ENCODE peak calls at places on chromosomes 11 and 22, in eight cellular contexts. J is IMR-90, F is BJ, L is body of pancreas, C is transverse colon, Q is esophagus squamous epithelium, Z is cardiac fibroblast, D is astrocyte of the spinal cord. Y is an unnamed sample.

GRCh38 chr11:72672839-72673238 is 1.4 kb downstream of the PDE2A start:
- DNase-seq in J (no peak), F (no peak), L (no peak), C (no peak), Q (no peak), Z (no peak), D (no peak), Y (no peak)

GRCh38 chr11:108958446-108959123 is 293.7 kb downstream of the DDX10 start:
- DNase-seq in J (peak), F (no peak), L (no peak), C (no peak), Q (no peak), Z (peak), D (peak), Y (peak)

GRCh38 chr11:2449548-2450320 is 4.9 kb downstream of the KCNQ1 start:
- DNase-seq in J (no peak), F (no peak), L (no peak), C (no peak), Q (no peak), Z (no peak), D (no peak), Y (no peak)

GRCh38 chr11:18600915-18601569 is 1.5 kb downstream of the MISFA start:
- DNase-seq in J (no peak), F (no peak), L (no peak), C (no peak), Q (no peak), Z (no peak), D (no peak), Y (no peak)

GRCh38 chr22:25722223-25723015 is 19.6 kb upstream of the MYO18B start:
- DNase-seq in J (no peak), F (no peak), L (no peak), C (no peak), Q (no peak), Z (no peak), D (no peak), Y (no peak)

GRCh38 chr11:120817131-120817530 is 206.8 kb upstream of the TBCEL start:
- DNase-seq in J (no peak), F (no peak), L (no peak), C (peak), Q (no peak), Z (no peak), D (no peak), Y (no peak)

GRCh38 chr22:36510966-36511881 is 4.4 kb upstream of the FOXRED2 start:
- DNase-seq in J (peak), F (no peak), L (peak), C (peak), Q (no peak), Z (peak), D (peak), Y (peak)

GRCh38 chr11:76279651-76280050 is 73.3 kb upstream of the WNT11 start:
- DNase-seq in J (no peak), F (no peak), L (no peak), C (no peak), Q (no peak), Z (no peak), D (no peak), Y (no peak)

GRCh38 chr11:124115782-124116616 is 749 bp downstream of the VWA5A start:
- DNase-seq in J (no peak), F (no peak), L (peak), C (peak), Q (no peak), Z (peak), D (no peak), Y (peak)

GRCh38 chr11:70070736-70071135 is 7.4 kb upstream of the ANO1 start:
- DNase-seq in J (no peak), F (no peak), L (no peak), C (no peak), Q (no peak), Z (no peak), D (no peak), Y (no peak)

GRCh38 chr22:44988671-44989070 is 21.1 kb downstream of the PHF21B start:
- DNase-seq in J (no peak), F (no peak), L (no peak), C (no peak), Q (no peak), Z (no peak), D (no peak), Y (no peak)

GRCh38 chr22:44538518-44539315 is 40.7 kb upstream of the RTL6 start:
- DNase-seq in J (no peak), F (no peak), L (no peak), C (no peak), Q (no peak), Z (no peak), D (no peak), Y (no peak)

GRCh38 chr11:47768090-47768620 is 1.0 kb upstream of the FNBP4 start:
- DNase-seq in J (peak), F (peak), L (peak), C (peak), Q (no peak), Z (peak), D (peak), Y (peak)

GRCh38 chr22:21802056-21802455 is 65.4 kb downstream of the MAPK1 start:
- DNase-seq in J (peak), F (no peak), L (no peak), C (no peak), Q (no peak), Z (no peak), D (no peak), Y (no peak)

GRCh38 chr11:77401486-77402217 is 72.2 kb downstream of the PAK1 start:
- DNase-seq in J (no peak), F (no peak), L (no peak), C (no peak), Q (no peak), Z (no peak), D (no peak), Y (peak)

GRCh38 chr11:35488117-35488516 is 37.3 kb downstream of the PAMR1 start:
- DNase-seq in J (peak), F (no peak), L (no peak), C (no peak), Q (no peak), Z (peak), D (no peak), Y (no peak)

GRCh38 chr11:13009921-13010736 is 1.0 kb downstream of the RASSF10 start:
- DNase-seq in J (peak), F (no peak), L (peak), C (no peak), Q (no peak), Z (no peak), D (no peak), Y (peak)

GRCh38 chr11:80096736-80097135 is 655.9 kb upstream of the TENM4 start:
- DNase-seq in J (peak), F (peak), L (no peak), C (no peak), Q (no peak), Z (peak), D (peak), Y (peak)

GRCh38 chr11:3191586-3192324 is 26.6 kb upstream of the OSBPL5 start:
- DNase-seq in J (no peak), F (no peak), L (no peak), C (peak), Q (no peak), Z (no peak), D (no peak), Y (no peak)

GRCh38 chr22:29702025-29702930 is 17.5 kb upstream of the CABP7 start:
- DNase-seq in J (peak), F (no peak), L (no peak), C (peak), Q (no peak), Z (no peak), D (no peak), Y (no peak)

GRCh38 chr22:46192210-46192993 is 42.1 kb downstream of the PPARA start:
- DNase-seq in J (no peak), F (no peak), L (no peak), C (no peak), Q (no peak), Z (no peak), D (no peak), Y (no peak)

GRCh38 chr22:30240541-30241417 is 5.8 kb downstream of the LIF start:
- DNase-seq in J (peak), F (no peak), L (no peak), C (no peak), Q (no peak), Z (no peak), D (no peak), Y (no peak)

GRCh38 chr11:35911013-35911412 is 32.8 kb upstream of the LDLRAD3 start:
- DNase-seq in J (no peak), F (no peak), L (peak), C (no peak), Q (no peak), Z (peak), D (peak), Y (peak)

GRCh38 chr22:39560127-39560526 is 10.4 kb upstream of the CACNA1I start:
- DNase-seq in J (no peak), F (no peak), L (no peak), C (no peak), Q (no peak), Z (no peak), D (no peak), Y (no peak)

DNA sequence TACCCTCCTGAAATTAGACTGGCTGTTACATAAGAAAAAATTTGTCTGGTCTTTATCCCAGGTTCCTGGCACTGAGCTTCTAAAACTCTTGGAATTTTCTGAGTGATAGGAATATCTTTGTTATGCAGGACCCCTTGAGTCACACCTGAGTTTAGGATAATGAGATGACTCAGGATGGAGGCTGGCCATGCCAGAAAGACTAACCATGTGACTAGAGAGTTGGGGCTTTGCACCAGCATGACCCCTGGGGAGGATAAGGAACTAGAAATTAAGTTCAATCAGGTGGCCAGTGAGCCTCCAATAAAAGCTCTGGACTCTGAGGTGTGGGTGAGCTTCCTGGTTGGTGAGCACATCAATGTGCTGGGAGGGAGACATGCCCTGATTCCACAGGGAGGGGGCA is 88.1 kb downstream of the XRRA1 start:
- DNase-seq in J (no peak), F (no peak), L (no peak), C (no peak), Q (no peak), Z (no peak), D (no peak), Y (no peak)
- H3K4me3 ChIP-seq in J (no peak), F (no peak), L (no peak), C (no peak), Q (no peak), Z (no peak), D (no peak), Y (no peak)

GRCh38 chr22:18077087-18077638 is 627 bp upstream of the PEX26 start:
- DNase-seq in J (no peak), F (no peak), L (no peak), C (no peak), Q (no peak), Z (no peak), D (no peak), Y (no peak)

GRCh38 chr22:18078329-18079041 is 695 bp downstream of the PEX26 start:
- DNase-seq in J (peak), F (no peak), L (peak), C (peak), Q (no peak), Z (peak), D (no peak), Y (peak)

GRCh38 chr22:18081416-18081815 is 3.6 kb downstream of the PEX26 start:
- DNase-seq in J (no peak), F (no peak), L (no peak), C (no peak), Q (no peak), Z (no peak), D (no peak), Y (no peak)

GRCh38 chr22:18077639-18078328 is at the start of gene PEX26:
- DNase-seq in J (peak), F (peak), L (peak), C (peak), Q (peak), Z (peak), D (peak), Y (peak)

GRCh38 chr22:18079706-18080230 is 2.0 kb downstream of the PEX26 start:
- DNase-seq in J (no peak), F (no peak), L (no peak), C (no peak), Q (no peak), Z (no peak), D (no peak), Y (no peak)
- TF ChIP-seq CTCF in J (no peak), F (no peak), L (no peak), C (no peak), Q (no peak), Z (no peak), D (no peak), Y (no peak)

DNA sequence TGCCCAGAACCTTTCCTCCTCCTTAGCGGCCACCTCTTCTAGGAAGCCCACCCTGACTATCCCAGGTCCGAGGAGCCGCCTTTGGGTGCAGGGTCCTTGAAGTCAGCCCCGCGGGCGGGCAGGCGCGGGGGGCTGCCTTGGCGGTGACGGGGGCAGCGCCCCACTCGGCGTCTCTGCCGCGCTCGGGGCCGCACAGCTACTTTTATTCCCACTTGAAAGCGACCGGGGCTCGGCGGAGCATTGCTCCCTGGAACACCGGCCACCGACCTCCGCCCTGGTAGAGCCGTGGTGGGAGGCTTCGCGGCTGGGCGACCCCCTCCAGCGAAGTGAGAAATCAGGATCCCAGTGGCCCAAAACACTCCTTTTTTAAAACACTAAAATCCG is 823 bp upstream of the MAPK11 start:
- DNase-seq in J (no peak), F (no peak), L (no peak), C (no peak), Q (no peak), Z (no peak), D (no peak), Y (no peak)
- H3K4me3 ChIP-seq in J (peak), F (peak), L (no peak), C (no peak), Q (peak), Z (peak), D (peak), Y (peak)

GRCh38 chr11:99814738-99815137 is 794.0 kb downstream of the CNTN5 start:
- DNase-seq in J (no peak), F (no peak), L (no peak), C (no peak), Q (no peak), Z (no peak), D (no peak), Y (no peak)
- TF ChIP-seq CTCF in J (no peak), F (no peak), L (no peak), C (no peak), Q (no peak), Z (no peak), D (no peak), Y (no peak)

GRCh38 chr22:38455063-38455529 is at the start of gene KCNJ4:
- DNase-seq in J (no peak), F (no peak), L (no peak), C (no peak), Q (no peak), Z (no peak), D (no peak), Y (no peak)
- H3K4me3 ChIP-seq in J (peak), F (peak), L (no peak), C (no peak), Q (peak), Z (peak), D (no peak), Y (peak)